ENCODE peak calls at places on chromosomes 13 and 19, in seven cellular contexts. X is GM12865, V is fibroblast of pulmonary artery, R is Peyer's patch, M is breast epithelium, H is uterus, P is endodermal cell. N is an unnamed sample.

GRCh38 chr13:24032674-24033073 is 127.8 kb upstream of the SPATA13 start:
- DNase-seq in X (no peak), V (peak), R (no peak), M (no peak), H (no peak), P (no peak), N (no peak)

GRCh38 chr19:44756089-44756562 is 7.6 kb downstream of the BCL3 start:
- DNase-seq in X (no peak), V (no peak), R (no peak), M (no peak), H (no peak), P (no peak), N (no peak)

GRCh38 chr19:16627194-16627927 is 643 bp downstream of the MED26 start:
- DNase-seq in X (no peak), V (no peak), R (no peak), M (no peak), H (no peak), P (peak), N (no peak)

GRCh38 chr19:38455031-38455430 is 21.5 kb downstream of the RYR1 start:
- DNase-seq in X (no peak), V (peak), R (no peak), M (no peak), H (no peak), P (peak), N (no peak)

GRCh38 chr19:14031719-14032480 is at the start of gene IL27RA:
- DNase-seq in X (peak), V (peak), R (peak), M (no peak), H (peak), P (peak), N (no peak)

GRCh38 chr13:112444001-112444311 is 67.8 kb downstream of the SPACA7 start:
- DNase-seq in X (peak), V (peak), R (no peak), M (no peak), H (peak), P (peak), N (peak)

GRCh38 chr19:6467384-6467783 is 3.3 kb downstream of the CRB3 start:
- DNase-seq in X (no peak), V (no peak), R (no peak), M (no peak), H (no peak), P (no peak), N (no peak)

GRCh38 chr13:79392882-79393563 is 13.0 kb downstream of the RBM26 start:
- DNase-seq in X (peak), V (no peak), R (no peak), M (no peak), H (no peak), P (no peak), N (no peak)

GRCh38 chr19:30668521-30669155 is 296.5 kb downstream of the ZNF536 start:
- DNase-seq in X (no peak), V (no peak), R (no peak), M (no peak), H (no peak), P (no peak), N (peak)

GRCh38 chr13:111006508-111007031 is 91.7 kb upstream of the ANKRD10 start:
- DNase-seq in X (no peak), V (peak), R (peak), M (no peak), H (peak), P (peak), N (peak)

GRCh38 chr19:48866692-48867091 is 1.7 kb downstream of the PLEKHA4 start:
- DNase-seq in X (no peak), V (no peak), R (no peak), M (no peak), H (no peak), P (no peak), N (peak)

GRCh38 chr19:34787059-34787824 is 14.2 kb upstream of the ZNF599 start:
- DNase-seq in X (no peak), V (no peak), R (no peak), M (no peak), H (no peak), P (no peak), N (no peak)

GRCh38 chr13:108020027-108020426 is 195.3 kb downstream of the LIG4 start:
- DNase-seq in X (no peak), V (no peak), R (no peak), M (no peak), H (no peak), P (no peak), N (no peak)

GRCh38 chr13:37173214-37173613 is 67.8 kb upstream of the CSNK1A1L start:
- DNase-seq in X (no peak), V (peak), R (no peak), M (no peak), H (no peak), P (peak), N (no peak)

GRCh38 chr19:7242601-7243258 is 51.5 kb downstream of the INSR start:
- DNase-seq in X (peak), V (peak), R (no peak), M (no peak), H (no peak), P (no peak), N (no peak)

GRCh38 chr13:102690883-102691282 is 4.0 kb downstream of the METTL21C start:
- DNase-seq in X (no peak), V (no peak), R (no peak), M (no peak), H (no peak), P (no peak), N (no peak)

GRCh38 chr13:28531195-28531955 is 36.4 kb upstream of the FLT1 start:
- DNase-seq in X (no peak), V (peak), R (no peak), M (no peak), H (no peak), P (peak), N (no peak)

GRCh38 chr19:6800991-6801396 is 28.5 kb downstream of the VAV1 start:
- DNase-seq in X (no peak), V (peak), R (no peak), M (no peak), H (no peak), P (no peak), N (no peak)

GRCh38 chr19:5789886-5790572 is 934 bp downstream of the DUS3L start:
- DNase-seq in X (no peak), V (no peak), R (no peak), M (no peak), H (no peak), P (no peak), N (no peak)

GRCh38 chr19:48739835-48740704 is at the start of gene RASIP1:
- DNase-seq in X (no peak), V (no peak), R (no peak), M (no peak), H (no peak), P (peak), N (no peak)

GRCh38 chr13:29543230-29544215 is 52.0 kb downstream of the SLC7A1 start:
- DNase-seq in X (peak), V (peak), R (no peak), M (no peak), H (no peak), P (peak), N (no peak)

GRCh38 chr19:38842439-38843174 is 7.2 kb downstream of the HNRNPL start:
- DNase-seq in X (peak), V (no peak), R (peak), M (no peak), H (no peak), P (no peak), N (no peak)

GRCh38 chr13:24664726-24665409 is 15.3 kb upstream of the ATP12A start:
- DNase-seq in X (no peak), V (no peak), R (no peak), M (no peak), H (no peak), P (no peak), N (no peak)

GRCh38 chr19:8161135-8161646 is 11.8 kb upstream of the FBN3 start:
- DNase-seq in X (peak), V (peak), R (peak), M (no peak), H (no peak), P (peak), N (no peak)

GRCh38 chr13:92103673-92104296 is 705.4 kb downstream of the GPC5 start:
- DNase-seq in X (no peak), V (peak), R (no peak), M (no peak), H (no peak), P (no peak), N (no peak)

GRCh38 chr13:94673841-94674240 is 38.5 kb downstream of the SOX21 start:
- DNase-seq in X (no peak), V (no peak), R (no peak), M (no peak), H (no peak), P (peak), N (no peak)

GRCh38 chr13:51697855-51698254 is 106.1 kb downstream of the DHRS12 start:
- DNase-seq in X (no peak), V (no peak), R (no peak), M (no peak), H (no peak), P (no peak), N (no peak)

GRCh38 chr19:2083174-2083854 is 12.8 kb downstream of the MOB3A start:
- DNase-seq in X (peak), V (no peak), R (peak), M (no peak), H (no peak), P (no peak), N (no peak)

GRCh38 chr19:38707512-38708114 is 36.7 kb downstream of the CAPN12 start:
- DNase-seq in X (no peak), V (peak), R (no peak), M (peak), H (peak), P (no peak), N (no peak)

GRCh38 chr13:93698016-93698613 is 471.5 kb downstream of the GPC6 start:
- DNase-seq in X (no peak), V (no peak), R (no peak), M (no peak), H (no peak), P (no peak), N (no peak)

GRCh38 chr19:38639679-38640078 is 7.8 kb upstream of the ACTN4 start:
- DNase-seq in X (no peak), V (no peak), R (no peak), M (no peak), H (no peak), P (peak), N (no peak)

GRCh38 chr13:110269509-110270185 is 37.3 kb downstream of the COL4A1 start:
- DNase-seq in X (no peak), V (no peak), R (no peak), M (no peak), H (no peak), P (peak), N (no peak)

GRCh38 chr13:27921961-27922910 is 2.4 kb downstream of the PDX1 start:
- DNase-seq in X (no peak), V (no peak), R (no peak), M (no peak), H (no peak), P (peak), N (no peak)

GRCh38 chr19:41877490-41877876 is 404 bp downstream of the CD79A start:
- DNase-seq in X (peak), V (no peak), R (peak), M (no peak), H (no peak), P (no peak), N (no peak)

GRCh38 chr19:4550018-4550417 is 9.5 kb downstream of the SEMA6B start:
- DNase-seq in X (no peak), V (no peak), R (no peak), M (no peak), H (no peak), P (no peak), N (no peak)

GRCh38 chr19:7326105-7326877 is 22.4 kb upstream of the ARHGEF18 start:
- DNase-seq in X (peak), V (peak), R (no peak), M (no peak), H (no peak), P (peak), N (no peak)

GRCh38 chr19:18660939-18661338 is 22.5 kb upstream of the CRTC1 start:
- DNase-seq in X (no peak), V (no peak), R (no peak), M (no peak), H (no peak), P (no peak), N (no peak)
- H3K4me3 ChIP-seq in X (no peak), V (no peak), R (no peak), M (peak), H (no peak), P (no peak), N (peak)

DNA sequence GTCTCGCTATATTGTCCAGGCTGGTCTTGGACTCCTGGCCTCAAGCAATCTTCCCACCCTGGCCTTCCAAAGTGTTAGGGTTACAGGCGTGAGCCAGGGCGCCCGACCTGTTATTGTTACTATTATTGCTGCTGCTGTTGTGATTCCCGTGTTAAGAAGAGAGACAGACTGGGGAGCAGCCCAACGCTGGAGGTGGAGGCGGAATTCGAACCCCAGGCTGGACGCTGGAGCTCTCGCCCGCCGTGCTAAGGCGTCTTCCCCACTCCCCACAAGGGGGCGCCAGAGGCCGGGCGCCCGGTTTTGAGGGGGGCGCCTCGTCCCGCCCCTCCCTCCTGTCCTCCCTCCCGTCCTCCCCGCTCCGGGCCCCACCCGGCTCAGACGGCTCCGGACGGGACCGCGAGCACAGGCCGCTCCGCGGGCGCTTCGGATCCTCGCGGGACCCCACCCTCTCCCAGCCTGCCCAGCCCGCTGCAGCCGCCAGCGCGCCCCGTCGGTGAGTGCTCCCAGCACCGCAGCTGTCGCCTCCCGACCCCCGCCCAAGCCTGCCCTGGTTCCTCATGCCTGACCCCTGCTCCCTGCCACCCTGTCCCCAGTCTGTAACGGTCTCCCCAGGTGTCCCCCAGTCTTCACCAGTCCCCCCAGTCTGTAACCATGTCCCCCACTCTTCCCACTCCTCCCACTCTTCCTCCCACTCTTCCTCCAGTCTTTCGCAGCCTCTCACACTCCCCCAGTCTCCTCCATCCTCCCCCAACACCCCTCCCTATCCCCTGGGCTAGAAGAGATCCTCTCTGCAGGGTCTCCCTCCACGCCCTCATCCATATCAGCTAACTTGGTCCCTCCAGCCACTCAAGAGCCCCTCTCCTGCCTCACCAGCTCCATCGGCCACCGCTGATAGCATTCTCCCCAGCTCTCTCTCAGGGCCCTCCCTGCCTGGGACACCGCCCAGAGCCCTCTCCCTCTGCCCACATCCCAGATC is at the start of gene EHD2:
- DNase-seq in X (no peak), V (peak), R (no peak), M (peak), H (peak), P (peak), N (peak)
- H3K4me3 ChIP-seq in X (no peak), V (peak), R (peak), M (peak), H (peak), P (peak), N (peak)

GRCh38 chr19:46299004-46299509 is 2.2 kb downstream of the HIF3A start:
- DNase-seq in X (no peak), V (peak), R (peak), M (peak), H (peak), P (peak), N (peak)

GRCh38 chr19:46297700-46298476 is 1.0 kb downstream of the HIF3A start:
- DNase-seq in X (no peak), V (peak), R (no peak), M (peak), H (peak), P (peak), N (peak)

GRCh38 chr19:46296722-46297431 is at the start of gene HIF3A:
- DNase-seq in X (no peak), V (peak), R (no peak), M (no peak), H (peak), P (peak), N (no peak)

GRCh38 chr19:46299695-46300094 is 2.9 kb downstream of the HIF3A start:
- DNase-seq in X (no peak), V (no peak), R (no peak), M (no peak), H (no peak), P (no peak), N (no peak)

GRCh38 chr19:46298477-46299003 is 1.7 kb downstream of the HIF3A start:
- DNase-seq in X (no peak), V (no peak), R (no peak), M (no peak), H (no peak), P (peak), N (no peak)
- H3K4me3 ChIP-seq in X (no peak), V (peak), R (peak), M (peak), H (peak), P (no peak), N (peak)

DNA sequence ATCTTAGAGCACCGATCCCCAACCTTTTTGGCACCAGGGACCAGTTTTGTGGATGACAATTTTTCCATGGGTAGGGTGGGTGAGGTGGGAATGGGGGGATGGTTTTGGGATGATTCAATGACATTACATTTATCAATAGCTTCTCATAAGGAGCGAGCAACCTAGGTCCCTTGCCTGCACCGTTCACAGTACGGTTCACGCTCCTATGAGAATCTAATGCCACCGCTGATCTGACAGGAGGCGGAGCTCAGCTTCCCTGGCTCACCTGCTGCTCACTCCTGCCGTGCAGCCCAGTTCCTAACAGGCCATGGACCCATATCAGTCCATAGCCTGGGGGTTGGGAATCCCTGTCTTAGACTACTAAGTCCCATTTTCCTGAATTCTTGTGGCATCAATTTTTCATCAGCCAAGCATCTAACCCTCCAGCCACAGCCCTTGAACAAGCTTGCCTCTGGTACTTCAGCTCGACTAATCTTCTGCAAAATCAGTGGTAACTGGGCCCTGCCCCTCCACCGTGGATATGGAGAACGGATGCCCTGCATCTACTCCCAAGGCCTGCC is 37.0 kb upstream of the MAP3K10 start:
- DNase-seq in X (no peak), V (no peak), R (no peak), M (no peak), H (no peak), P (no peak), N (no peak)
- H3K4me3 ChIP-seq in X (no peak), V (no peak), R (no peak), M (no peak), H (no peak), P (no peak), N (no peak)

DNA sequence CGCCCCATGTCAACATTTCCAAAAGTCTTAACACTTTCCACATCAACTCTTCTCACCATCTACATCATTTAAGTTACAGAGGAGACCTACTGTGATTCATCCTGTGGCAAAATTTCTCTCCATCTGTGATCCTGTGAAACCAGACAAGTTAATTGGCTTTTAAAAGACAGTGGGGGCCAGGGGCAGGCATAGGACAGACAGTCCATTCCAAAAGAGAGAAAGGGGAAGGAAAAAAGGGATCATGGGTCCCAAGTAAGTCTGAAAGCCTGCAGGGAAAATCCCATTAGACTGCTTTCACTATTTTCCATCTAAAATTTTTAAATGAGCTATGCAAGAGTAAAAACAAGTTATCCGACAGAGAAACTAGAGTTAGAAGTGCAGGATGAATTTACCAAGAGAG is 121.0 kb downstream of the MRPL57 start:
- DNase-seq in X (no peak), V (peak), R (no peak), M (no peak), H (no peak), P (peak), N (no peak)
- H3K4me3 ChIP-seq in X (peak), V (peak), R (peak), M (peak), H (peak), P (peak), N (peak)

N was measured in coronary artery.